ENCODE peak calls at places on chromosomes 5 and 9, in ten cellular contexts. G is CD4-positive, alpha-beta memory T cell; P is kidney tubule cell; E is neuronal stem cell; R is transverse colon; L is NCI-H1694; H is stimulated activated CD4-positive, alpha-beta T cell treated with anti-CD3 and anti-CD28 coated beads, Interleukin-4, amount 100 ng/mL, for 1 hour; O is germinal center; Y is Calu3; M is HepG2. K is an unnamed sample.

GRCh38 chr5:116528519-116529234 is 45.9 kb downstream of the SEMA6A start:
- DNase-seq in G (no peak), P (no peak), E (no peak), R (no peak), L (peak; percentile 22), H (no peak), O (no peak), Y (no peak), M (no peak), K (no peak)

GRCh38 chr9:99818439-99818992 is 3.2 kb upstream of the NR4A3 start:
- DNase-seq in G (peak; percentile 29), P (no peak), E (peak; percentile 38), R (no peak), L (no peak), H (no peak), O (no peak), Y (no peak), M (no peak), K (no peak)

GRCh38 chr5:146947181-146947941 is 68.8 kb upstream of the PPP2R2B start:
- DNase-seq in G (no peak), P (peak; percentile 20), E (peak; percentile 20), R (no peak), L (peak; percentile 6), H (no peak), O (no peak), Y (peak; percentile 29), M (no peak), K (peak; percentile 57)

GRCh38 chr9:78424299-78424698 is 127.4 kb downstream of the PSAT1 start:
- DNase-seq in G (no peak), P (no peak), E (no peak), R (no peak), L (no peak), H (no peak), O (no peak), Y (no peak), M (no peak), K (no peak)

GRCh38 chr9:98010450-98010849 is 27.3 kb downstream of the ANP32B start:
- DNase-seq in G (no peak), P (peak; percentile 99), E (no peak), R (peak; percentile 51), L (no peak), H (no peak), O (peak; percentile 76), Y (no peak), M (no peak), K (no peak)

GRCh38 chr9:90936380-90936779 is 134.8 kb downstream of the SYK start:
- DNase-seq in G (no peak), P (no peak), E (no peak), R (no peak), L (no peak), H (no peak), O (no peak), Y (no peak), M (no peak), K (no peak)

GRCh38 chr9:129624168-129624759 is 1.7 kb upstream of the NTMT1 start:
- DNase-seq in G (peak; percentile 60), P (peak; percentile 50), E (peak; percentile 73), R (peak; percentile 66), L (peak; percentile 57), H (peak; percentile 77), O (peak; percentile 63), Y (peak; percentile 73), M (peak; percentile 46), K (peak; percentile 82)

GRCh38 chr9:114737118-114737517 is 55.1 kb upstream of the TEX48 start:
- DNase-seq in G (no peak), P (no peak), E (no peak), R (no peak), L (no peak), H (no peak), O (no peak), Y (no peak), M (no peak), K (peak; percentile 10)

GRCh38 chr9:79633558-79633957 is 61.8 kb downstream of the TLE4 start:
- DNase-seq in G (no peak), P (no peak), E (no peak), R (no peak), L (no peak), H (no peak), O (no peak), Y (no peak), M (no peak), K (no peak)

GRCh38 chr5:159210846-159211245 is 1.5 kb upstream of the RNF145 start:
- DNase-seq in G (no peak), P (no peak), E (no peak), R (no peak), L (no peak), H (no peak), O (no peak), Y (no peak), M (no peak), K (no peak)

GRCh38 chr9:83623634-83623991 is 670 bp downstream of the IDNK start:
- DNase-seq in G (peak; percentile 38), P (no peak), E (no peak), R (no peak), L (no peak), H (no peak), O (peak; percentile 10), Y (no peak), M (peak; percentile 46), K (no peak)

GRCh38 chr9:93300175-93300572 is 116.2 kb downstream of the WNK2 start:
- DNase-seq in G (no peak), P (no peak), E (no peak), R (no peak), L (no peak), H (no peak), O (no peak), Y (no peak), M (no peak), K (no peak)

GRCh38 chr9:137276757-137277328 is 683 bp upstream of the TOR4A start:
- DNase-seq in G (no peak), P (peak; percentile 53), E (no peak), R (peak; percentile 79), L (no peak), H (no peak), O (no peak), Y (peak; percentile 70), M (peak; percentile 76), K (no peak)

GRCh38 chr9:134377976-134378375 is 51.7 kb downstream of the RXRA start:
- DNase-seq in G (no peak), P (peak; percentile 76), E (no peak), R (peak; percentile 94), L (no peak), H (no peak), O (no peak), Y (peak; percentile 79), M (no peak), K (no peak)

GRCh38 chr9:123953601-123954011 is 23.7 kb upstream of the DENND1A start:
- DNase-seq in G (no peak), P (no peak), E (no peak), R (no peak), L (no peak), H (no peak), O (no peak), Y (no peak), M (no peak), K (no peak)

GRCh38 chr5:489689-490080 is 34.6 kb downstream of the SLC9A3 start:
- DNase-seq in G (no peak), P (no peak), E (no peak), R (no peak), L (no peak), H (no peak), O (no peak), Y (no peak), M (no peak), K (no peak)

GRCh38 chr9:642014-642413 is 199.5 kb upstream of the DMRT1 start:
- DNase-seq in G (no peak), P (no peak), E (no peak), R (no peak), L (no peak), H (no peak), O (no peak), Y (no peak), M (no peak), K (no peak)

GRCh38 chr5:179209359-179210150 is 135.7 kb downstream of the ADAMTS2 start:
- DNase-seq in G (no peak), P (peak; percentile 55), E (no peak), R (no peak), L (no peak), H (no peak), O (no peak), Y (no peak), M (no peak), K (no peak)

GRCh38 chr9:137602661-137603060 is 2.8 kb upstream of the ARRDC1 start:
- DNase-seq in G (no peak), P (no peak), E (no peak), R (no peak), L (no peak), H (no peak), O (no peak), Y (no peak), M (no peak), K (no peak)

GRCh38 chr5:111859533-111860270 is 102.7 kb upstream of the NREP start:
- DNase-seq in G (no peak), P (peak; percentile 26), E (no peak), R (no peak), L (no peak), H (no peak), O (no peak), Y (no peak), M (no peak), K (no peak)

GRCh38 chr5:32586251-32586642 is 890 bp downstream of the SUB1 start:
- DNase-seq in G (no peak), P (no peak), E (no peak), R (no peak), L (no peak), H (no peak), O (peak; percentile 21), Y (no peak), M (no peak), K (no peak)

GRCh38 chr9:127473932-127474331 is 22.6 kb downstream of the LRSAM1 start:
- DNase-seq in G (no peak), P (no peak), E (no peak), R (no peak), L (no peak), H (no peak), O (no peak), Y (no peak), M (no peak), K (no peak)

GRCh38 chr9:100472725-100473261 is at the start of gene TMEFF1:
- DNase-seq in G (peak; percentile 39), P (peak; percentile 31), E (peak; percentile 86), R (peak; percentile 27), L (peak; percentile 14), H (peak; percentile 59), O (peak; percentile 69), Y (peak; percentile 55), M (peak; percentile 30), K (peak; percentile 48)

GRCh38 chr5:176424181-176424580 is 7.8 kb upstream of the CLTB start:
- DNase-seq in G (no peak), P (no peak), E (no peak), R (no peak), L (no peak), H (no peak), O (no peak), Y (no peak), M (no peak), K (no peak)

GRCh38 chr5:102309586-102309985 is 13.5 kb upstream of the SLCO4C1 start:
- DNase-seq in G (no peak), P (no peak), E (no peak), R (no peak), L (no peak), H (no peak), O (no peak), Y (no peak), M (no peak), K (no peak)

GRCh38 chr9:105262497-105262896 is 18.0 kb downstream of the SLC44A1 start:
- DNase-seq in G (no peak), P (no peak), E (no peak), R (no peak), L (no peak), H (no peak), O (no peak), Y (no peak), M (no peak), K (no peak)

GRCh38 chr9:82062245-82062644 is 73.7 kb downstream of the SPATA31D1 start:
- DNase-seq in G (no peak), P (no peak), E (no peak), R (no peak), L (no peak), H (no peak), O (no peak), Y (no peak), M (no peak), K (no peak)

K was measured in Caco-2.